ENCODE peak calls at places on chromosomes 4 and X, in six cellular contexts. One of them, this sample, is unnamed.

GRCh38 chr4:27463816-27464215 is 603.2 kb downstream of the STIM2 start:
- DNase-seq in activated CD4-positive, alpha-beta T cell treated with anti-CD3 and anti-CD28 coated beads for 24 hours: no peak
- DNase-seq in NCI-H1436: no peak
- DNase-seq in non-pigmented ciliary epithelial cell: peak; percentile 60
- DNase-seq in germinal center: no peak
- DNase-seq in fibroblast of pulmonary artery: peak; percentile 46
- DNase-seq in this sample: peak; percentile 68

GRCh38 chr4:14345356-14345775 is 656.9 kb upstream of the CPEB2 start:
- DNase-seq in activated CD4-positive, alpha-beta T cell treated with anti-CD3 and anti-CD28 coated beads for 24 hours: no peak
- DNase-seq in NCI-H1436: no peak
- DNase-seq in non-pigmented ciliary epithelial cell: peak; percentile 28
- DNase-seq in germinal center: no peak
- DNase-seq in fibroblast of pulmonary artery: peak; percentile 39
- DNase-seq in this sample: peak; percentile 77

GRCh38 chr4:88335092-88335665 is 43.5 kb upstream of the HERC6 start:
- DNase-seq in activated CD4-positive, alpha-beta T cell treated with anti-CD3 and anti-CD28 coated beads for 24 hours: no peak
- DNase-seq in NCI-H1436: no peak
- DNase-seq in non-pigmented ciliary epithelial cell: no peak
- DNase-seq in germinal center: no peak
- DNase-seq in fibroblast of pulmonary artery: no peak
- DNase-seq in this sample: peak; percentile 91

GRCh38 chr4:78336093-78336943 is 215.3 kb upstream of the ANXA3 start:
- DNase-seq in activated CD4-positive, alpha-beta T cell treated with anti-CD3 and anti-CD28 coated beads for 24 hours: no peak
- DNase-seq in NCI-H1436: no peak
- DNase-seq in non-pigmented ciliary epithelial cell: peak; percentile 23
- DNase-seq in germinal center: no peak
- DNase-seq in fibroblast of pulmonary artery: peak; percentile 63
- DNase-seq in this sample: peak; percentile 23

GRCh38 chr4:41693629-41694028 is 54.9 kb downstream of the PHOX2B start:
- DNase-seq in activated CD4-positive, alpha-beta T cell treated with anti-CD3 and anti-CD28 coated beads for 24 hours: no peak
- DNase-seq in NCI-H1436: peak; percentile 8
- DNase-seq in non-pigmented ciliary epithelial cell: no peak
- DNase-seq in germinal center: no peak
- DNase-seq in fibroblast of pulmonary artery: peak; percentile 53
- DNase-seq in this sample: peak; percentile 39

GRCh38 chr4:127978930-127979329 is 13.7 kb downstream of the ABHD18 start:
- DNase-seq in activated CD4-positive, alpha-beta T cell treated with anti-CD3 and anti-CD28 coated beads for 24 hours: no peak
- DNase-seq in NCI-H1436: no peak
- DNase-seq in non-pigmented ciliary epithelial cell: no peak
- DNase-seq in germinal center: no peak
- DNase-seq in fibroblast of pulmonary artery: no peak
- DNase-seq in this sample: no peak

GRCh38 chrX:46459603-46460002 is 85.6 kb downstream of the ZNF674 start:
- DNase-seq in activated CD4-positive, alpha-beta T cell treated with anti-CD3 and anti-CD28 coated beads for 24 hours: no peak
- DNase-seq in NCI-H1436: no peak
- DNase-seq in non-pigmented ciliary epithelial cell: no peak
- DNase-seq in germinal center: no peak
- DNase-seq in fibroblast of pulmonary artery: no peak
- DNase-seq in this sample: no peak

GRCh38 chr4:89746377-89746776 is 90.6 kb downstream of the SNCA start:
- DNase-seq in activated CD4-positive, alpha-beta T cell treated with anti-CD3 and anti-CD28 coated beads for 24 hours: no peak
- DNase-seq in NCI-H1436: no peak
- DNase-seq in non-pigmented ciliary epithelial cell: no peak
- DNase-seq in germinal center: no peak
- DNase-seq in fibroblast of pulmonary artery: no peak
- DNase-seq in this sample: no peak

GRCh38 chr4:129468624-129469023 is 372.7 kb downstream of the C4orf33 start:
- DNase-seq in activated CD4-positive, alpha-beta T cell treated with anti-CD3 and anti-CD28 coated beads for 24 hours: no peak
- DNase-seq in NCI-H1436: no peak
- DNase-seq in non-pigmented ciliary epithelial cell: no peak
- DNase-seq in germinal center: no peak
- DNase-seq in fibroblast of pulmonary artery: no peak
- DNase-seq in this sample: no peak

GRCh38 chr4:24093446-24093845 is 203.6 kb upstream of the PPARGC1A start:
- DNase-seq in activated CD4-positive, alpha-beta T cell treated with anti-CD3 and anti-CD28 coated beads for 24 hours: no peak
- DNase-seq in NCI-H1436: no peak
- DNase-seq in non-pigmented ciliary epithelial cell: no peak
- DNase-seq in germinal center: no peak
- DNase-seq in fibroblast of pulmonary artery: no peak
- DNase-seq in this sample: no peak

GRCh38 chrX:24375732-24376131 is 15.3 kb downstream of the SUPT20HL1 start:
- DNase-seq in activated CD4-positive, alpha-beta T cell treated with anti-CD3 and anti-CD28 coated beads for 24 hours: no peak
- DNase-seq in NCI-H1436: no peak
- DNase-seq in non-pigmented ciliary epithelial cell: no peak
- DNase-seq in germinal center: no peak
- DNase-seq in fibroblast of pulmonary artery: no peak
- DNase-seq in this sample: no peak

GRCh38 chrX:150236304-150236703 is 126.8 kb upstream of the MAMLD1 start:
- DNase-seq in activated CD4-positive, alpha-beta T cell treated with anti-CD3 and anti-CD28 coated beads for 24 hours: no peak
- DNase-seq in NCI-H1436: no peak
- DNase-seq in non-pigmented ciliary epithelial cell: no peak
- DNase-seq in germinal center: no peak
- DNase-seq in fibroblast of pulmonary artery: no peak
- DNase-seq in this sample: peak; percentile 54

GRCh38 chr4:189792819-189793618 is 147.7 kb upstream of the FRG1 start:
- DNase-seq in activated CD4-positive, alpha-beta T cell treated with anti-CD3 and anti-CD28 coated beads for 24 hours: peak; percentile 56
- DNase-seq in NCI-H1436: peak; percentile 72
- DNase-seq in non-pigmented ciliary epithelial cell: no peak
- DNase-seq in germinal center: peak; percentile 46
- DNase-seq in fibroblast of pulmonary artery: peak; percentile 64
- DNase-seq in this sample: peak; percentile 68

GRCh38 chr4:152217896-152218295 is 318.0 kb downstream of the FBXW7 start:
- DNase-seq in activated CD4-positive, alpha-beta T cell treated with anti-CD3 and anti-CD28 coated beads for 24 hours: no peak
- DNase-seq in NCI-H1436: no peak
- DNase-seq in non-pigmented ciliary epithelial cell: no peak
- DNase-seq in germinal center: no peak
- DNase-seq in fibroblast of pulmonary artery: no peak
- DNase-seq in this sample: no peak

GRCh38 chr4:183444149-183444952 is at the start of gene CDKN2AIP:
- DNase-seq in activated CD4-positive, alpha-beta T cell treated with anti-CD3 and anti-CD28 coated beads for 24 hours: peak; percentile 87
- DNase-seq in NCI-H1436: peak; percentile 89
- DNase-seq in non-pigmented ciliary epithelial cell: no peak
- DNase-seq in germinal center: peak; percentile 90
- DNase-seq in fibroblast of pulmonary artery: peak; percentile 93
- DNase-seq in this sample: peak; percentile 90

GRCh38 chrX:46978341-46979291 is 66.4 kb downstream of the JADE3 start:
- DNase-seq in activated CD4-positive, alpha-beta T cell treated with anti-CD3 and anti-CD28 coated beads for 24 hours: peak; percentile 73
- DNase-seq in NCI-H1436: peak; percentile 54
- DNase-seq in non-pigmented ciliary epithelial cell: peak; percentile 18
- DNase-seq in germinal center: peak; percentile 38
- DNase-seq in fibroblast of pulmonary artery: peak; percentile 86
- DNase-seq in this sample: peak; percentile 87

GRCh38 chr4:14254806-14255445 is 627.4 kb upstream of the BOD1L1 start:
- DNase-seq in activated CD4-positive, alpha-beta T cell treated with anti-CD3 and anti-CD28 coated beads for 24 hours: no peak
- DNase-seq in NCI-H1436: no peak
- DNase-seq in non-pigmented ciliary epithelial cell: no peak
- DNase-seq in germinal center: no peak
- DNase-seq in fibroblast of pulmonary artery: no peak
- DNase-seq in this sample: no peak

GRCh38 chr4:179989975-179990374 is 2253.2 kb upstream of the TENM3 start:
- DNase-seq in activated CD4-positive, alpha-beta T cell treated with anti-CD3 and anti-CD28 coated beads for 24 hours: no peak
- DNase-seq in NCI-H1436: no peak
- DNase-seq in non-pigmented ciliary epithelial cell: no peak
- DNase-seq in germinal center: no peak
- DNase-seq in fibroblast of pulmonary artery: no peak
- DNase-seq in this sample: no peak

GRCh38 chr4:15575951-15576350 is 79.2 kb downstream of the FBXL5 start:
- DNase-seq in activated CD4-positive, alpha-beta T cell treated with anti-CD3 and anti-CD28 coated beads for 24 hours: no peak
- DNase-seq in NCI-H1436: no peak
- DNase-seq in non-pigmented ciliary epithelial cell: no peak
- DNase-seq in germinal center: no peak
- DNase-seq in fibroblast of pulmonary artery: no peak
- DNase-seq in this sample: no peak

GRCh38 chr4:39083164-39083563 is 21.1 kb downstream of the KLHL5 start:
- DNase-seq in activated CD4-positive, alpha-beta T cell treated with anti-CD3 and anti-CD28 coated beads for 24 hours: no peak
- DNase-seq in NCI-H1436: no peak
- DNase-seq in non-pigmented ciliary epithelial cell: peak; percentile 30
- DNase-seq in germinal center: no peak
- DNase-seq in fibroblast of pulmonary artery: peak; percentile 71
- DNase-seq in this sample: peak; percentile 38

GRCh38 chr4:54289316-54289715 is 60.2 kb downstream of the PDGFRA start:
- DNase-seq in activated CD4-positive, alpha-beta T cell treated with anti-CD3 and anti-CD28 coated beads for 24 hours: no peak
- DNase-seq in NCI-H1436: no peak
- DNase-seq in non-pigmented ciliary epithelial cell: no peak
- DNase-seq in germinal center: no peak
- DNase-seq in fibroblast of pulmonary artery: no peak
- DNase-seq in this sample: no peak

GRCh38 chrX:117957128-117957527 is 159.5 kb downstream of the KLHL13 start:
- DNase-seq in activated CD4-positive, alpha-beta T cell treated with anti-CD3 and anti-CD28 coated beads for 24 hours: no peak
- DNase-seq in NCI-H1436: no peak
- DNase-seq in non-pigmented ciliary epithelial cell: no peak
- DNase-seq in germinal center: no peak
- DNase-seq in fibroblast of pulmonary artery: no peak
- DNase-seq in this sample: peak; percentile 3

GRCh38 chr4:14880805-14881204 is 121.5 kb upstream of the CPEB2 start:
- DNase-seq in activated CD4-positive, alpha-beta T cell treated with anti-CD3 and anti-CD28 coated beads for 24 hours: no peak
- DNase-seq in NCI-H1436: no peak
- DNase-seq in non-pigmented ciliary epithelial cell: no peak
- DNase-seq in germinal center: no peak
- DNase-seq in fibroblast of pulmonary artery: no peak
- DNase-seq in this sample: no peak

GRCh38 chrX:34656842-34657780 is at the start of gene TMEM47:
- DNase-seq in activated CD4-positive, alpha-beta T cell treated with anti-CD3 and anti-CD28 coated beads for 24 hours: no peak
- DNase-seq in NCI-H1436: no peak
- DNase-seq in non-pigmented ciliary epithelial cell: no peak
- DNase-seq in germinal center: no peak
- DNase-seq in fibroblast of pulmonary artery: peak; percentile 61
- DNase-seq in this sample: peak; percentile 58

GRCh38 chrX:134926864-134927263 is 63.9 kb upstream of the SMIM10 start:
- DNase-seq in activated CD4-positive, alpha-beta T cell treated with anti-CD3 and anti-CD28 coated beads for 24 hours: no peak
- DNase-seq in NCI-H1436: no peak
- DNase-seq in non-pigmented ciliary epithelial cell: no peak
- DNase-seq in germinal center: no peak
- DNase-seq in fibroblast of pulmonary artery: no peak
- DNase-seq in this sample: no peak

GRCh38 chrX:48896611-48897011 is 957 bp downstream of the TIMM17B start:
- DNase-seq in activated CD4-positive, alpha-beta T cell treated with anti-CD3 and anti-CD28 coated beads for 24 hours: no peak
- DNase-seq in NCI-H1436: no peak
- DNase-seq in non-pigmented ciliary epithelial cell: no peak
- DNase-seq in germinal center: no peak
- DNase-seq in fibroblast of pulmonary artery: peak; percentile 42
- DNase-seq in this sample: peak; percentile 34

GRCh38 chrX:13899607-13900006 is 82.7 kb upstream of the GPM6B start:
- DNase-seq in activated CD4-positive, alpha-beta T cell treated with anti-CD3 and anti-CD28 coated beads for 24 hours: no peak
- DNase-seq in NCI-H1436: no peak
- DNase-seq in non-pigmented ciliary epithelial cell: peak; percentile 58
- DNase-seq in germinal center: no peak
- DNase-seq in fibroblast of pulmonary artery: peak; percentile 87
- DNase-seq in this sample: peak; percentile 99

GRCh38 chr4:177222776-177223175 is 86.9 kb upstream of the NEIL3 start:
- DNase-seq in activated CD4-positive, alpha-beta T cell treated with anti-CD3 and anti-CD28 coated beads for 24 hours: no peak
- DNase-seq in NCI-H1436: no peak
- DNase-seq in non-pigmented ciliary epithelial cell: no peak
- DNase-seq in germinal center: no peak
- DNase-seq in fibroblast of pulmonary artery: no peak
- DNase-seq in this sample: no peak

GRCh38 chrX:40945366-40945713 is 139.9 kb upstream of the USP9X start:
- DNase-seq in activated CD4-positive, alpha-beta T cell treated with anti-CD3 and anti-CD28 coated beads for 24 hours: no peak
- DNase-seq in NCI-H1436: no peak
- DNase-seq in non-pigmented ciliary epithelial cell: peak; percentile 45
- DNase-seq in germinal center: no peak
- DNase-seq in fibroblast of pulmonary artery: peak; percentile 80
- DNase-seq in this sample: peak; percentile 89

GRCh38 chr4:118974758-118975157 is 86.1 kb downstream of the SYNPO2 start:
- DNase-seq in activated CD4-positive, alpha-beta T cell treated with anti-CD3 and anti-CD28 coated beads for 24 hours: no peak
- DNase-seq in NCI-H1436: no peak
- DNase-seq in non-pigmented ciliary epithelial cell: no peak
- DNase-seq in germinal center: no peak
- DNase-seq in fibroblast of pulmonary artery: peak; percentile 40
- DNase-seq in this sample: peak; percentile 88

GRCh38 chrX:94831364-94831763 is 1157.4 kb downstream of the FAM133A start:
- DNase-seq in activated CD4-positive, alpha-beta T cell treated with anti-CD3 and anti-CD28 coated beads for 24 hours: no peak
- DNase-seq in NCI-H1436: peak; percentile 9
- DNase-seq in non-pigmented ciliary epithelial cell: no peak
- DNase-seq in germinal center: no peak
- DNase-seq in fibroblast of pulmonary artery: peak; percentile 11
- DNase-seq in this sample: peak; percentile 28

GRCh38 chr4:61723492-61723891 is 523.4 kb downstream of the ADGRL3 start:
- DNase-seq in activated CD4-positive, alpha-beta T cell treated with anti-CD3 and anti-CD28 coated beads for 24 hours: no peak
- DNase-seq in NCI-H1436: no peak
- DNase-seq in non-pigmented ciliary epithelial cell: no peak
- DNase-seq in germinal center: no peak
- DNase-seq in fibroblast of pulmonary artery: no peak
- DNase-seq in this sample: no peak

GRCh38 chr4:2934077-2934812 is 29.0 kb downstream of the NOP14 start:
- DNase-seq in activated CD4-positive, alpha-beta T cell treated with anti-CD3 and anti-CD28 coated beads for 24 hours: no peak
- DNase-seq in NCI-H1436: no peak
- DNase-seq in non-pigmented ciliary epithelial cell: no peak
- DNase-seq in germinal center: peak; percentile 43
- DNase-seq in fibroblast of pulmonary artery: peak; percentile 57
- DNase-seq in this sample: peak; percentile 65

GRCh38 chrX:115023139-115023538 is 5.7 kb upstream of the IL13RA2 start:
- DNase-seq in activated CD4-positive, alpha-beta T cell treated with anti-CD3 and anti-CD28 coated beads for 24 hours: no peak
- DNase-seq in NCI-H1436: no peak
- DNase-seq in non-pigmented ciliary epithelial cell: peak; percentile 55
- DNase-seq in germinal center: no peak
- DNase-seq in fibroblast of pulmonary artery: peak; percentile 79
- DNase-seq in this sample: peak; percentile 87

GRCh38 chrX:41241962-41242361 is 92.0 kb upstream of the DDX3X start:
- DNase-seq in activated CD4-positive, alpha-beta T cell treated with anti-CD3 and anti-CD28 coated beads for 24 hours: no peak
- DNase-seq in NCI-H1436: no peak
- DNase-seq in non-pigmented ciliary epithelial cell: no peak
- DNase-seq in germinal center: no peak
- DNase-seq in fibroblast of pulmonary artery: no peak
- DNase-seq in this sample: no peak

GRCh38 chr4:183876268-183876934 is 28.7 kb upstream of the STOX2 start:
- DNase-seq in activated CD4-positive, alpha-beta T cell treated with anti-CD3 and anti-CD28 coated beads for 24 hours: no peak
- DNase-seq in NCI-H1436: no peak
- DNase-seq in non-pigmented ciliary epithelial cell: peak; percentile 36
- DNase-seq in germinal center: no peak
- DNase-seq in fibroblast of pulmonary artery: peak; percentile 91
- DNase-seq in this sample: peak; percentile 87

GRCh38 chrX:124421898-124422622 is 75.7 kb downstream of the SH2D1A start:
- DNase-seq in activated CD4-positive, alpha-beta T cell treated with anti-CD3 and anti-CD28 coated beads for 24 hours: no peak
- DNase-seq in NCI-H1436: no peak
- DNase-seq in non-pigmented ciliary epithelial cell: peak; percentile 1
- DNase-seq in germinal center: no peak
- DNase-seq in fibroblast of pulmonary artery: no peak
- DNase-seq in this sample: no peak

GRCh38 chrX:9160698-9161329 is 126.9 kb upstream of the FAM9B start:
- DNase-seq in activated CD4-positive, alpha-beta T cell treated with anti-CD3 and anti-CD28 coated beads for 24 hours: no peak
- DNase-seq in NCI-H1436: no peak
- DNase-seq in non-pigmented ciliary epithelial cell: no peak
- DNase-seq in germinal center: no peak
- DNase-seq in fibroblast of pulmonary artery: no peak
- DNase-seq in this sample: no peak

GRCh38 chr4:140675599-140676231 is 80.5 kb downstream of the TBC1D9 start:
- DNase-seq in activated CD4-positive, alpha-beta T cell treated with anti-CD3 and anti-CD28 coated beads for 24 hours: no peak
- DNase-seq in NCI-H1436: no peak
- DNase-seq in non-pigmented ciliary epithelial cell: no peak
- DNase-seq in germinal center: no peak
- DNase-seq in fibroblast of pulmonary artery: peak; percentile 24
- DNase-seq in this sample: no peak

This sample was measured in fibroblast of mammary gland.